ENCODE peak calls at places on chromosome 19, in five cellular contexts. One of them, this sample, is unnamed.

GRCh38 chr19:46232029-46232428 is 2.5 kb downstream of the IGFL1 start:
- DNase-seq in upper lobe of right lung: peak
- DNase-seq in thoracic aorta: no peak
- DNase-seq in A673: no peak
- DNase-seq in K562: no peak
- DNase-seq in this sample: no peak

GRCh38 chr19:7078007-7078406 is 8.5 kb downstream of the ZNF557 start:
- DNase-seq in upper lobe of right lung: no peak
- DNase-seq in thoracic aorta: no peak
- DNase-seq in A673: no peak
- DNase-seq in K562: no peak
- DNase-seq in this sample: no peak

GRCh38 chr19:38033658-38034150 is 126.7 kb downstream of the SIPA1L3 start:
- DNase-seq in upper lobe of right lung: no peak
- DNase-seq in thoracic aorta: no peak
- DNase-seq in A673: no peak
- DNase-seq in K562: no peak
- DNase-seq in this sample: peak

GRCh38 chr19:23049256-23049655 is 46.3 kb upstream of the ZNF728 start:
- DNase-seq in upper lobe of right lung: no peak
- DNase-seq in thoracic aorta: no peak
- DNase-seq in A673: no peak
- DNase-seq in K562: no peak
- DNase-seq in this sample: no peak

GRCh38 chr19:39347332-39348227 is 5.4 kb downstream of the SAMD4B start:
- DNase-seq in upper lobe of right lung: no peak
- DNase-seq in thoracic aorta: no peak
- DNase-seq in A673: peak
- DNase-seq in K562: no peak
- DNase-seq in this sample: no peak

GRCh38 chr19:10518444-10519361 is 1.5 kb upstream of the S1PR5 start:
- DNase-seq in upper lobe of right lung: no peak
- DNase-seq in thoracic aorta: no peak
- DNase-seq in A673: no peak
- DNase-seq in K562: peak
- DNase-seq in this sample: no peak

GRCh38 chr19:42552086-42553065 is 24.1 kb upstream of the CEACAM1 start:
- DNase-seq in upper lobe of right lung: no peak
- DNase-seq in thoracic aorta: no peak
- DNase-seq in A673: no peak
- DNase-seq in K562: no peak
- DNase-seq in this sample: no peak

GRCh38 chr19:38294090-38294489 is 10.0 kb upstream of the C19orf33 start:
- DNase-seq in upper lobe of right lung: no peak
- DNase-seq in thoracic aorta: no peak
- DNase-seq in A673: no peak
- DNase-seq in K562: no peak
- DNase-seq in this sample: no peak

GRCh38 chr19:42028304-42029216 is 34.5 kb upstream of the ATP1A3 start:
- DNase-seq in upper lobe of right lung: no peak
- DNase-seq in thoracic aorta: no peak
- DNase-seq in A673: peak
- DNase-seq in K562: peak
- DNase-seq in this sample: peak

GRCh38 chr19:23481043-23481442 is 85.8 kb upstream of the ZNF91 start:
- DNase-seq in upper lobe of right lung: no peak
- DNase-seq in thoracic aorta: no peak
- DNase-seq in A673: no peak
- DNase-seq in K562: no peak
- DNase-seq in this sample: no peak

GRCh38 chr19:23055501-23055900 is 52.5 kb upstream of the ZNF728 start:
- DNase-seq in upper lobe of right lung: no peak
- DNase-seq in thoracic aorta: no peak
- DNase-seq in A673: no peak
- DNase-seq in K562: no peak
- DNase-seq in this sample: no peak

GRCh38 chr19:39270091-39270871 is 2.1 kb downstream of the IFNL2 start:
- DNase-seq in upper lobe of right lung: peak
- DNase-seq in thoracic aorta: no peak
- DNase-seq in A673: no peak
- DNase-seq in K562: no peak
- DNase-seq in this sample: no peak

GRCh38 chr19:27776020-27776419 is 1436.9 kb downstream of the UQCRFS1 start:
- DNase-seq in upper lobe of right lung: no peak
- DNase-seq in thoracic aorta: no peak
- DNase-seq in A673: peak
- DNase-seq in K562: peak
- DNase-seq in this sample: peak

GRCh38 chr19:51915324-51915867 is 10.6 kb upstream of the ZNF649 start:
- DNase-seq in upper lobe of right lung: no peak
- DNase-seq in thoracic aorta: no peak
- DNase-seq in A673: no peak
- DNase-seq in K562: no peak
- DNase-seq in this sample: no peak

GRCh38 chr19:3216874-3217273 is 7.6 kb upstream of the CELF5 start:
- DNase-seq in upper lobe of right lung: no peak
- DNase-seq in thoracic aorta: no peak
- DNase-seq in A673: no peak
- DNase-seq in K562: no peak
- DNase-seq in this sample: no peak

GRCh38 chr19:35165200-35166058 is 10.9 kb downstream of the FXYD5 start:
- DNase-seq in upper lobe of right lung: no peak
- DNase-seq in thoracic aorta: no peak
- DNase-seq in A673: no peak
- DNase-seq in K562: no peak
- DNase-seq in this sample: no peak

GRCh38 chr19:42601811-42602443 is 7.2 kb upstream of the CEACAM8 start:
- DNase-seq in upper lobe of right lung: no peak
- DNase-seq in thoracic aorta: no peak
- DNase-seq in A673: peak
- DNase-seq in K562: peak
- DNase-seq in this sample: peak

GRCh38 chr19:3813473-3814392 is 27.6 kb upstream of the MATK start:
- DNase-seq in upper lobe of right lung: no peak
- DNase-seq in thoracic aorta: no peak
- DNase-seq in A673: no peak
- DNase-seq in K562: no peak
- DNase-seq in this sample: no peak

GRCh38 chr19:29702161-29702957 is 12.7 kb downstream of the C19orf12 start:
- DNase-seq in upper lobe of right lung: peak
- DNase-seq in thoracic aorta: no peak
- DNase-seq in A673: no peak
- DNase-seq in K562: no peak
- DNase-seq in this sample: no peak

GRCh38 chr19:29705706-29706105 is 9.4 kb downstream of the C19orf12 start:
- DNase-seq in upper lobe of right lung: no peak
- DNase-seq in thoracic aorta: no peak
- DNase-seq in A673: no peak
- DNase-seq in K562: no peak
- DNase-seq in this sample: no peak

GRCh38 chr19:29702958-29703320 is 12.1 kb downstream of the C19orf12 start:
- DNase-seq in upper lobe of right lung: peak
- DNase-seq in thoracic aorta: no peak
- DNase-seq in A673: no peak
- DNase-seq in K562: no peak
- DNase-seq in this sample: no peak

GRCh38 chr19:29706635-29707034 is 8.4 kb downstream of the C19orf12 start:
- DNase-seq in upper lobe of right lung: no peak
- DNase-seq in thoracic aorta: no peak
- DNase-seq in A673: no peak
- DNase-seq in K562: no peak
- DNase-seq in this sample: no peak

GRCh38 chr19:29704562-29705558 is 10.2 kb downstream of the C19orf12 start:
- DNase-seq in upper lobe of right lung: no peak
- DNase-seq in thoracic aorta: no peak
- DNase-seq in A673: no peak
- DNase-seq in K562: no peak
- DNase-seq in this sample: no peak
- H3K4me3 ChIP-seq in upper lobe of right lung: no peak
- H3K4me3 ChIP-seq in thoracic aorta: no peak
- H3K4me3 ChIP-seq in A673: no peak
- H3K4me3 ChIP-seq in K562: no peak
- H3K4me3 ChIP-seq in this sample: no peak

GRCh38 chr19:1151917-1152601 is 22.0 kb downstream of the SBNO2 start:
- DNase-seq in upper lobe of right lung: peak
- DNase-seq in thoracic aorta: no peak
- DNase-seq in A673: peak
- DNase-seq in K562: no peak
- DNase-seq in this sample: no peak
- H3K27ac ChIP-seq in upper lobe of right lung: peak
- H3K27ac ChIP-seq in thoracic aorta: peak
- H3K27ac ChIP-seq in A673: peak
- H3K27ac ChIP-seq in K562: no peak
- H3K27ac ChIP-seq in this sample: no peak

GRCh38 chr19:19154768-19155494 is 15.1 kb downstream of the MEF2B start:
- DNase-seq in upper lobe of right lung: no peak
- DNase-seq in thoracic aorta: no peak
- DNase-seq in A673: no peak
- DNase-seq in K562: no peak
- DNase-seq in this sample: peak
- TF ChIP-seq CTCF in upper lobe of right lung: no peak
- TF ChIP-seq CTCF in thoracic aorta: no peak
- TF ChIP-seq CTCF in A673: no peak
- TF ChIP-seq CTCF in K562: peak
- TF ChIP-seq CTCF in this sample: peak

DNA sequence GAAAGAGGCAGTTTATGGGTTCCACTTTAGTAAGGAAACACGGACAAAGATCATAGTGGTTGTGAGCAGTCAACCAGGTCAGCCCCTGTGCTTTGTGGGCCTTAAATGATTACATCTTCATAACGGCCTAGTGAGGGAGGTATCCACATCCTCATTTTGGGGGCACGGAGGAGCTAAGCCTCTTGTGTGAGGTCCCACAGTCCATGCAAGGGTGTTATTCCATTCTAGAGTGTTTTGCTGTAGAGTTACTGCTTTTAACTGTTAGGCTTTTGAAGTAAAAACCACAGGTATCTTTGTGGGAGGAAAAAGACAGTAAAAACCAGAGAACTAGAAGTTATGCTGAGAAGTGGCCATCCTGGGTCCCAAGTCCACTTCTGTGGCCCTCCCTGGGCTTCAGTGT is 4.0 kb downstream of the NOP53 start:
- DNase-seq in upper lobe of right lung: no peak
- DNase-seq in thoracic aorta: no peak
- DNase-seq in A673: no peak
- DNase-seq in K562: no peak
- DNase-seq in this sample: peak
- H3K4me3 ChIP-seq in upper lobe of right lung: no peak
- H3K4me3 ChIP-seq in thoracic aorta: no peak
- H3K4me3 ChIP-seq in A673: no peak
- H3K4me3 ChIP-seq in K562: no peak
- H3K4me3 ChIP-seq in this sample: peak

GRCh38 chr19:30011051-30011578 is 69.1 kb downstream of the URI1 start:
- DNase-seq in upper lobe of right lung: no peak
- DNase-seq in thoracic aorta: no peak
- DNase-seq in A673: no peak
- DNase-seq in K562: no peak
- DNase-seq in this sample: no peak
- H3K27ac ChIP-seq in upper lobe of right lung: no peak
- H3K27ac ChIP-seq in thoracic aorta: no peak
- H3K27ac ChIP-seq in A673: no peak
- H3K27ac ChIP-seq in K562: no peak
- H3K27ac ChIP-seq in this sample: no peak

DNA sequence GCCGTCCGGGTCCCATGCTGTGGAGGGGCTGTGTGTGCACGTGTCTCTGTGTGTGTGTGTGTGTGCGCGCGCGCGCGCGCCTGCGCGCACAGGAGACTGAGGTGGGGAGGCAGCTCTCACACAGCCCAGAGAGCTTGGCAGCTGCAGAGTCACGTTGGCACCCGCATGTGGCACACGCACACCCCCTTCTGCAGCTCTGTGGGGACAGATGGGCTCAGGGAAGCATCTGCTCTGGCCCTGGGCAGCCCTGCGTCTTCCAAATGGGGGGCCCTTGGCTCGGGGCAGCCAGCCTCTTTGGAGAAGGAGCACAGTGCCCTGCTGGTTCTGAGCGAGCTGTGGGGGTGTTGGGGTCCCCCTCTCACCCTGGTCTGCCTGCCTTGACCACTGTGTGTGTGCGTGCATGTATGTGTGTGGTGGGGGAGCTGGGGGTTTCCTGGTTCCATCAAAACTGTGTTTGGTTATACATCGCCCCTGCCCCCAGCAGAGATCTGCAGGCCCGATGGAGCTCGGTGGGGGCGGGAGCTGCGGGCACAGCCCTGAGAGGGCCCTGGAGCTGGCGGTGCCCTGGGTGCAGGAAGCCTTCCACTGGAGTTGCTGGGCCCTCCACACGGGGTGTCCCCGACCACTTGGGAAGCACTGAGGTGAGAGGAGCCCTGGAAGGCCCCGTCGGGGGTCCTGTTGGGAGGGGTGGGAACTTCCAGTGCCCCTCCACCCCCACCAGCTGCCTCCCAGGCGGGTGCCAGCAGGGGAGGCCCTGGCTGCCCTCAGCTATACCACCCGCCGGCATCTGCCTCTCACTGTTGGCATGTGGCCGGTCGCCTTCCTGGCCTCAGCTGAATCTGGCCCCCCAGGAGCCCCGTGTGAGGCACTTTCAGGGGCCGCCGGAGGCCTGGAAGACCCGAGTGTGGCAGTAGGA is 67.2 kb downstream of the KDM4B start:
- DNase-seq in upper lobe of right lung: no peak
- DNase-seq in thoracic aorta: no peak
- DNase-seq in A673: no peak
- DNase-seq in K562: no peak
- DNase-seq in this sample: no peak
- TF ChIP-seq CTCF in upper lobe of right lung: no peak
- TF ChIP-seq CTCF in thoracic aorta: no peak
- TF ChIP-seq CTCF in A673: no peak
- TF ChIP-seq CTCF in K562: no peak
- TF ChIP-seq CTCF in this sample: no peak

GRCh38 chr19:9413240-9413954 is 22.0 kb downstream of the ZNF266 start:
- DNase-seq in upper lobe of right lung: no peak
- DNase-seq in thoracic aorta: no peak
- DNase-seq in A673: no peak
- DNase-seq in K562: no peak
- DNase-seq in this sample: no peak
- H3K4me3 ChIP-seq in upper lobe of right lung: no peak
- H3K4me3 ChIP-seq in thoracic aorta: peak
- H3K4me3 ChIP-seq in A673: no peak
- H3K4me3 ChIP-seq in K562: no peak
- H3K4me3 ChIP-seq in this sample: no peak

GRCh38 chr19:21028969-21029268 is 8.5 kb downstream of the ZNF430 start:
- DNase-seq in upper lobe of right lung: no peak
- DNase-seq in thoracic aorta: no peak
- DNase-seq in A673: no peak
- DNase-seq in K562: no peak
- DNase-seq in this sample: no peak

GRCh38 chr19:21020298-21021227 is at the start of gene ZNF430:
- DNase-seq in upper lobe of right lung: peak
- DNase-seq in thoracic aorta: peak
- DNase-seq in A673: peak
- DNase-seq in K562: peak
- DNase-seq in this sample: peak

GRCh38 chr19:21022996-21023395 is 2.5 kb downstream of the ZNF430 start:
- DNase-seq in upper lobe of right lung: no peak
- DNase-seq in thoracic aorta: no peak
- DNase-seq in A673: peak
- DNase-seq in K562: no peak
- DNase-seq in this sample: no peak

GRCh38 chr19:21023901-21024300 is 3.4 kb downstream of the ZNF430 start:
- DNase-seq in upper lobe of right lung: no peak
- DNase-seq in thoracic aorta: no peak
- DNase-seq in A673: no peak
- DNase-seq in K562: no peak
- DNase-seq in this sample: no peak
- H3K27ac ChIP-seq in upper lobe of right lung: no peak
- H3K27ac ChIP-seq in thoracic aorta: no peak
- H3K27ac ChIP-seq in A673: no peak
- H3K27ac ChIP-seq in K562: no peak
- H3K27ac ChIP-seq in this sample: no peak

GRCh38 chr19:16185925-16186234 is 670 bp downstream of the FAM32A start:
- DNase-seq in upper lobe of right lung: no peak
- DNase-seq in thoracic aorta: no peak
- DNase-seq in A673: peak
- DNase-seq in K562: no peak
- DNase-seq in this sample: peak
- TF ChIP-seq CTCF in upper lobe of right lung: peak
- TF ChIP-seq CTCF in thoracic aorta: no peak
- TF ChIP-seq CTCF in A673: peak
- TF ChIP-seq CTCF in K562: peak
- TF ChIP-seq CTCF in this sample: peak